ENCODE peak calls at places on chromosome 6, in five cellular contexts. F is occipital lobe, Z is erythroblast, T is cardiac muscle cell, M is IMR-90. J is an unnamed sample.

GRCh38 chr6:43386492-43386891 is 17.0 kb upstream of the ZNF318 start:
- DNase-seq in M (peak; percentile 25), T (no peak), Z (peak; percentile 30), F (no peak), J (peak; percentile 20)

GRCh38 chr6:7726416-7727149 is 684 bp downstream of the BMP6 start:
- DNase-seq in Z (no peak), T (peak; percentile 7), M (no peak), F (no peak), J (peak; percentile 66)

GRCh38 chr6:141482773-141483172 is 650.0 kb upstream of the GJE1 start:
- DNase-seq in M (peak; percentile 20), Z (no peak), T (peak; percentile 15), F (no peak), J (no peak)

GRCh38 chr6:72461144-72461543 is 160.7 kb upstream of the KCNQ5 start:
- DNase-seq in T (peak; percentile 11), F (no peak), M (peak; percentile 61), Z (no peak), J (no peak)

GRCh38 chr6:14578994-14579393 is 461.4 kb downstream of the CD83 start:
- DNase-seq in F (no peak), T (no peak), M (no peak), Z (no peak), J (no peak)

GRCh38 chr6:45563092-45563491 is 185.4 kb upstream of the SUPT3H start:
- DNase-seq in M (no peak), Z (no peak), F (no peak), T (peak; percentile 38), J (no peak)

GRCh38 chr6:157244175-157244574 is 79.1 kb downstream of the TMEM242 start:
- DNase-seq in Z (no peak), F (no peak), M (peak; percentile 60), T (peak; percentile 88), J (no peak)

GRCh38 chr6:44180886-44181285 is 22.3 kb downstream of the CAPN11 start:
- DNase-seq in M (no peak), T (no peak), Z (no peak), F (no peak), J (no peak)

GRCh38 chr6:56220078-56220477 is 27.3 kb downstream of the COL21A1 start:
- DNase-seq in T (no peak), M (no peak), Z (no peak), F (no peak), J (no peak)

GRCh38 chr6:32840604-32841246 is 2.2 kb upstream of the TAP2 start:
- DNase-seq in F (no peak), Z (no peak), M (no peak), T (no peak), J (no peak)

GRCh38 chr6:46904117-46904516 is 17.6 kb downstream of the ADGRF5 start:
- DNase-seq in F (no peak), M (no peak), T (no peak), Z (no peak), J (no peak)

GRCh38 chr6:72623808-72624207 is 1.9 kb downstream of the KCNQ5 start:
- DNase-seq in Z (no peak), F (no peak), T (peak; percentile 46), M (no peak), J (no peak)

GRCh38 chr6:106525111-106525884 is 104.0 kb downstream of the RTN4IP1 start:
- DNase-seq in Z (no peak), F (no peak), T (no peak), M (no peak), J (no peak)

GRCh38 chr6:25698631-25699030 is 46.6 kb downstream of the SCGN start:
- DNase-seq in F (no peak), M (no peak), T (no peak), Z (peak; percentile 87), J (no peak)

GRCh38 chr6:57250348-57250747 is 28.2 kb upstream of the RAB23 start:
- DNase-seq in T (no peak), F (no peak), M (no peak), Z (no peak), J (no peak)

GRCh38 chr6:33668914-33669313 is 42.6 kb downstream of the UQCC2 start:
- DNase-seq in T (no peak), M (no peak), F (no peak), Z (no peak), J (no peak)